ENCODE peak calls at places on chromosomes 11 and 22, in four cellular contexts. M, H, G and Q are unnamed samples.

GRCh38 chr11:134139873-134140331 is 71.0 kb downstream of the JAM3 start:
- DNase-seq in M (peak), H (peak), G (no peak), Q (peak)

GRCh38 chr11:19511413-19512183 is 201.0 kb upstream of the NAV2 start:
- DNase-seq in M (no peak), H (no peak), G (peak), Q (no peak)

GRCh38 chr11:111045408-111045806 is 200.1 kb upstream of the POU2AF2 start:
- DNase-seq in M (no peak), H (peak), G (no peak), Q (no peak)

GRCh38 chr11:37786214-37786755 is 1188.2 kb upstream of the RAG2 start:
- DNase-seq in M (no peak), H (no peak), G (no peak), Q (no peak)

GRCh38 chr11:122984186-122985011 is 2.8 kb upstream of the BSX start:
- DNase-seq in M (peak), H (peak), G (no peak), Q (no peak)

GRCh38 chr22:30424471-30425326 is 869 bp upstream of the MTFP1 start:
- DNase-seq in M (peak), H (peak), G (no peak), Q (peak)

GRCh38 chr11:73227571-73228211 is 9.6 kb downstream of the P2RY2 start:
- DNase-seq in M (no peak), H (peak), G (peak), Q (no peak)

GRCh38 chr11:114172871-114173444 is 113.4 kb downstream of the ZBTB16 start:
- DNase-seq in M (no peak), H (no peak), G (no peak), Q (no peak)

GRCh38 chr11:117075186-117075585 is 23.0 kb downstream of the SIK3 start:
- DNase-seq in M (no peak), H (no peak), G (no peak), Q (no peak)

GRCh38 chr11:34206598-34207300 is 101.3 kb downstream of the NAT10 start:
- DNase-seq in M (no peak), H (no peak), G (no peak), Q (no peak)

GRCh38 chr11:15660496-15660895 is 545.8 kb downstream of the INSC start:
- DNase-seq in M (no peak), H (no peak), G (no peak), Q (no peak)

GRCh38 chr22:37043828-37044538 is 7.6 kb upstream of the KCTD17 start:
- DNase-seq in M (peak), H (peak), G (peak), Q (peak)

GRCh38 chr11:69867076-69868002 is 48.1 kb upstream of the FGF3 start:
- DNase-seq in M (no peak), H (no peak), G (no peak), Q (no peak)

GRCh38 chr11:69377029-69377952 is 83.3 kb downstream of the MYEOV start:
- DNase-seq in M (no peak), H (no peak), G (no peak), Q (no peak)

GRCh38 chr11:70494559-70495350 is 96.4 kb downstream of the CTTN start:
- DNase-seq in M (no peak), H (no peak), G (peak), Q (no peak)

GRCh38 chr11:86586307-86586706 is 86.1 kb downstream of the ME3 start:
- DNase-seq in M (no peak), H (no peak), G (no peak), Q (no peak)

GRCh38 chr11:119585038-119585666 is 143.8 kb downstream of the NECTIN1 start:
- DNase-seq in M (no peak), H (peak), G (no peak), Q (peak)

GRCh38 chr11:70556884-70557741 is 158.8 kb downstream of the CTTN start:
- DNase-seq in M (no peak), H (no peak), G (no peak), Q (no peak)

GRCh38 chr11:132054822-132055221 is 684.4 kb downstream of the NTM start:
- DNase-seq in M (no peak), H (no peak), G (no peak), Q (no peak)

GRCh38 chr22:31085493-31085824 is 4.3 kb downstream of the SMTN start:
- DNase-seq in M (no peak), H (peak), G (no peak), Q (peak)

GRCh38 chr11:126391970-126392637 is 36.6 kb downstream of the ST3GAL4 start:
- DNase-seq in M (no peak), H (peak), G (peak), Q (no peak)

GRCh38 chr22:26601726-26602125 is 11.8 kb upstream of the TPST2 start:
- DNase-seq in M (no peak), H (no peak), G (no peak), Q (no peak)

GRCh38 chr11:114259124-114259526 is 37.1 kb upstream of the NNMT start:
- DNase-seq in M (no peak), H (no peak), G (peak), Q (no peak)

GRCh38 chr11:47858169-47858543 is 10.0 kb upstream of the NUP160 start:
- DNase-seq in M (no peak), H (no peak), G (no peak), Q (no peak)